ENCODE peak calls at places on chromosomes 3 and 15, in eight cellular contexts. X is glutamatergic neuron, L is H9, Z is GM10248, M is uterus, D is RWPE1, V is HFF-Myc, R is IMR-90. S is an unnamed sample.

GRCh38 chr3:4716731-4717362 is 223.7 kb downstream of the ITPR1 start:
- DNase-seq in M (peak; percentile 52), X (no peak), Z (no peak), D (no peak), L (no peak), V (peak; percentile 59), R (peak; percentile 83), S (no peak)

GRCh38 chr3:39118931-39119660 is 11.6 kb downstream of the TTC21A start:
- DNase-seq in R (no peak), Z (no peak), X (no peak), D (no peak), V (no peak), M (no peak), L (no peak), S (no peak)

GRCh38 chr3:188001052-188001567 is 152.8 kb upstream of the LPP start:
- DNase-seq in D (no peak), L (no peak), V (no peak), X (no peak), M (no peak), Z (no peak), R (no peak), S (no peak)

GRCh38 chr3:67094167-67094566 is 96.1 kb downstream of the KBTBD8 start:
- DNase-seq in M (no peak), Z (no peak), L (no peak), R (no peak), V (no peak), X (no peak), D (no peak), S (no peak)

GRCh38 chr3:70554170-70554569 is 241.7 kb upstream of the MDFIC2 start:
- DNase-seq in Z (no peak), D (no peak), X (no peak), M (no peak), R (peak; percentile 64), V (no peak), L (no peak), S (no peak)

GRCh38 chr3:3071136-3071535 is 39.0 kb downstream of the IL5RA start:
- DNase-seq in R (no peak), V (no peak), Z (no peak), M (no peak), L (no peak), X (no peak), D (no peak), S (no peak)

GRCh38 chr3:119937229-119937628 is 155.3 kb downstream of the NR1I2 start:
- DNase-seq in X (no peak), M (no peak), D (no peak), R (peak; percentile 10), V (no peak), L (no peak), Z (peak; percentile 53), S (no peak)

GRCh38 chr15:53829471-53829870 is 70.0 kb upstream of the WDR72 start:
- DNase-seq in V (no peak), R (no peak), D (no peak), M (no peak), L (no peak), X (no peak), Z (no peak), S (no peak)

GRCh38 chr15:47484119-47484518 is 233.2 kb upstream of the SEMA6D start:
- DNase-seq in Z (no peak), V (no peak), M (no peak), D (no peak), R (peak; percentile 27), X (no peak), L (no peak), S (no peak)

GRCh38 chr3:186281172-186281571 is 80.9 kb downstream of the DGKG start:
- DNase-seq in V (no peak), X (no peak), D (no peak), Z (no peak), L (no peak), M (no peak), R (peak; percentile 88), S (no peak)

GRCh38 chr3:123258359-123258758 is 56.6 kb downstream of the SEC22A start:
- DNase-seq in X (no peak), V (no peak), M (no peak), D (no peak), L (no peak), Z (no peak), R (no peak), S (no peak)

GRCh38 chr3:198064420-198064819 is 104.4 kb downstream of the LMLN start:
- DNase-seq in M (no peak), X (no peak), D (no peak), V (no peak), L (no peak), R (no peak), Z (no peak), S (no peak)

GRCh38 chr3:64214002-64214696 is 11.1 kb downstream of the PRICKLE2 start:
- DNase-seq in D (peak; percentile 26), X (no peak), L (no peak), Z (no peak), V (peak; percentile 76), M (peak; percentile 80), R (peak; percentile 82), S (peak; percentile 84)

GRCh38 chr15:43268111-43269105 is 1.7 kb upstream of the TGM5 start:
- DNase-seq in L (peak; percentile 62), X (no peak), R (no peak), V (no peak), Z (peak; percentile 57), M (no peak), D (no peak), S (no peak)

GRCh38 chr3:111621535-111621934 is 26.4 kb upstream of the ZBED2 start:
- DNase-seq in Z (no peak), D (no peak), R (no peak), L (peak; percentile 81), X (peak; percentile 57), M (no peak), V (no peak), S (no peak)

DNA sequence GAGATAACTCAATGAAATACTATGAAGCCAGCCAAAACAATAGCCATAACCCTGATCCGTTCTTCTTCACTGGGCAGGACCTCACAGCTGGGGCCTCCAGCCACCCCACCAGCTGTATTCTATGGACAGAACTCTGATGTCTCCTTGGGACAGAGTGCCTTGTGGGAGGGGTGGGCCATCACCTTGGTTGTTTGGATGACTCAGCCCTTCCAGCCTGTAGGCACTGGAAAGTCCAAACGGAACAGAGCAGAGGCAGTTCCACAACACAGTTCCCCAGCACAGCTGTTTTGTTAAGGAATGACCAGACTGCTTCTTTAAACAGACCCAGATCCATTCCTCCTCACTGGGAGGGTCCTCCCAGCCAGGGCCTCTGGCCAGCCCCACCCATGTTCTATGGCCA is 31.9 kb upstream of the ZBED2 start:
- DNase-seq in D (no peak), X (no peak), R (peak; percentile 68), L (no peak), M (no peak), Z (no peak), V (no peak), S (no peak)
- TF ChIP-seq CTCF in D (no peak), X (no peak), R (no peak), L (no peak), M (no peak), Z (no peak), V (no peak), S (no peak)

DNA sequence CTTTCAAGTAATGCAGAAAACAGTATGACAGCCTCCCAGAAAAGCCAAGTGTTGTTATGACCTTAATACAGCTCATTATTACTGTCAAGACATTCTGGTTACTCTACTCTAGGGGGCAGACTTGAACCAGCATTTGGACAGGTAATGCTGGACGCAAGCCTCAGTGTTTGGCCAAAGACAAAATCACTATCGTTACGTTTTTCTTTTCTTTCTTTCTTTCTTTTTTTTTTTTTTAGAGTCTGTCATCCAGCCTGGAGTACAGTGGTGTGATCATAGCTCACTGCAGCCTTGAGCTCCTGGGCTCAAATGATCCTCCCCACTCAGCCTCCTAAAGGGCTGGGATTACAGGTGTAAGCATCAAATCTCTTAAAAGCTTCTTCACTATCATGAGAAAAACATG is 29.4 kb upstream of the TMEM45A start:
- DNase-seq in R (peak; percentile 78), Z (peak; percentile 65), D (peak; percentile 66), V (peak; percentile 54), L (no peak), X (no peak), M (peak; percentile 45), S (no peak)
- TF ChIP-seq CTCF in R (peak; percentile 92), Z (peak; percentile 80), D (peak; percentile 73), V (peak; percentile 68), L (peak; percentile 87), X (peak; percentile 78), M (peak; percentile 69), S (peak; percentile 75)

DNA sequence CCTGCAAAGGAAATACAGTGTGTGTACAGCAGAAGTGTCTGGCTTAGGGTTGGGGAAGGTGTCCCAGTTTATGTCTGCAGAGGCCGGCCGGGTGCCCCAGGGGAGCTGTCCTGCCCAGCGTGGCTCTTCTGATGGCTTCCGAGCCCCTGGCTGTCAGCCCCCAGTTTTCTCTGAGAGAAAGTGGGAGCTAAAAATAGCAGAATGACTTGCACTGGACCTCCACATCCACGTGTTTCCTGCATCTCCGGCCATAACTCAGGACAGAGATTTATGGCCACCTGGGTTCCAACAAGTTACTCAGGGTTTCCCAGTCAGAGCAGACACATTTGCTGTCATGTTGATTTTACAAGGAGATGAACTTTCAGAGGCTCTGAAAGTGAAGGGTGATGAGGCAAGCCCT is 192.0 kb downstream of the ATP10A start:
- DNase-seq in V (no peak), M (peak; percentile 31), X (no peak), Z (no peak), L (no peak), R (peak; percentile 50), D (no peak), S (no peak)
- TF ChIP-seq CTCF in V (no peak), M (no peak), X (no peak), Z (no peak), L (no peak), R (no peak), D (no peak), S (no peak)

GRCh38 chr15:88535607-88536313 is 10.7 kb downstream of the DET1 start:
- DNase-seq in M (no peak), L (no peak), D (no peak), R (no peak), X (no peak), Z (no peak), V (no peak), S (no peak)
- TF ChIP-seq CTCF in M (no peak), L (no peak), D (no peak), R (no peak), X (no peak), Z (no peak), V (no peak), S (no peak)

S was measured in left ventricle myocardium inferior.